ENCODE peak calls at places on chromosomes 16 and 17, in four cellular contexts. D is EH, H is tibial artery, U is T47D. J is an unnamed sample.

GRCh38 chr16:79897444-79898146 is 297.1 kb upstream of the MAF start:
- DNase-seq in H (no peak), U (no peak), D (no peak), J (no peak)

GRCh38 chr16:85825326-85825725 is 25.8 kb downstream of the COX4I1 start:
- DNase-seq in H (no peak), U (no peak), D (no peak), J (no peak)

GRCh38 chr17:80290199-80290598 is 29.5 kb downstream of the RNF213 start:
- DNase-seq in U (no peak), D (no peak), H (no peak), J (no peak)

GRCh38 chr17:12522743-12523181 is 142.9 kb upstream of the MYOCD start:
- DNase-seq in U (peak; percentile 7), H (no peak), D (peak; percentile 97), J (peak; percentile 2)

GRCh38 chr17:7841309-7841621 is 7.2 kb downstream of the KDM6B start:
- DNase-seq in H (no peak), D (no peak), U (no peak), J (no peak)

GRCh38 chr16:67025151-67025550 is 3.8 kb upstream of the CBFB start:
- DNase-seq in H (no peak), U (no peak), D (no peak), J (no peak)

GRCh38 chr16:76970087-76970744 is 220.8 kb upstream of the MON1B start:
- DNase-seq in U (no peak), H (no peak), D (no peak), J (peak; percentile 58)

GRCh38 chr16:53905028-53905427 is 201.1 kb downstream of the FTO start:
- DNase-seq in U (no peak), D (no peak), H (no peak), J (no peak)

GRCh38 chr16:30007378-30007895 is 3.4 kb downstream of the DOC2A start:
- DNase-seq in D (no peak), H (no peak), U (no peak), J (no peak)

GRCh38 chr17:79650283-79650682 is 39.4 kb upstream of the RBFOX3 start:
- DNase-seq in D (no peak), U (no peak), H (no peak), J (no peak)

GRCh38 chr17:45729284-45729907 is 54.7 kb upstream of the CRHR1 start:
- DNase-seq in D (no peak), U (no peak), H (no peak), J (no peak)

J was measured in HT1080.